ENCODE peak calls at places on chromosomes 16 and 17, in seven cellular contexts. R is CD8-positive, alpha-beta T cell; O is WERI-Rb-1; M is AG04450; L is endothelial cell of umbilical vein; W is mammary epithelial cell; I is uterus. C is an unnamed sample.

GRCh38 chr16:66344533-66345145 is 21.9 kb upstream of the CDH5 start:
- DNase-seq in L (peak; percentile 52), W (peak; percentile 18), O (peak; percentile 28), M (no peak), R (peak; percentile 35), I (no peak), C (peak; percentile 45)

GRCh38 chr16:71933017-71933416 is 37.7 kb downstream of the IST1 start:
- DNase-seq in W (no peak), R (no peak), O (peak; percentile 18), M (no peak), L (no peak), I (no peak), C (no peak)

GRCh38 chr16:29995330-29995910 is at the start of gene HIRIP3:
- DNase-seq in W (peak; percentile 77), O (peak; percentile 89), I (peak; percentile 89), R (peak; percentile 86), L (peak; percentile 73), M (peak; percentile 29), C (peak; percentile 60)

GRCh38 chr16:56140645-56141044 is 50.6 kb upstream of the GNAO1 start:
- DNase-seq in M (no peak), R (no peak), O (no peak), L (no peak), I (no peak), W (no peak), C (no peak)

GRCh38 chr17:48553190-48553547 is 8.3 kb upstream of the HOXB2 start:
- DNase-seq in W (no peak), R (no peak), O (no peak), M (no peak), L (no peak), I (no peak), C (no peak)

GRCh38 chr17:38330941-38331411 is 12.8 kb downstream of the GPR179 start:
- DNase-seq in L (no peak), O (no peak), R (no peak), M (no peak), I (no peak), W (no peak), C (no peak)

GRCh38 chr17:45942284-45942683 is 47.9 kb downstream of the MAPT start:
- DNase-seq in L (no peak), I (peak; percentile 41), M (no peak), W (no peak), R (no peak), O (peak; percentile 60), C (no peak)

GRCh38 chr17:78735832-78736525 is 46.1 kb downstream of the CYTH1 start:
- DNase-seq in O (no peak), I (no peak), L (peak; percentile 61), M (no peak), W (peak; percentile 79), R (no peak), C (no peak)

GRCh38 chr17:53142890-53143289 is 679.8 kb upstream of the KIF2B start:
- DNase-seq in O (no peak), M (no peak), I (no peak), R (no peak), L (no peak), W (no peak), C (no peak)

GRCh38 chr16:70257391-70257790 is 5.7 kb upstream of the EXOSC6 start:
- DNase-seq in I (no peak), M (no peak), W (no peak), L (no peak), O (no peak), R (no peak), C (no peak)

GRCh38 chr16:87543436-87544191 is 50.8 kb upstream of the ZCCHC14 start:
- DNase-seq in M (no peak), W (no peak), R (no peak), L (no peak), I (peak; percentile 45), O (no peak), C (peak; percentile 31)

GRCh38 chr16:66150691-66151090 is 215.8 kb upstream of the CDH5 start:
- DNase-seq in R (no peak), W (no peak), I (no peak), L (no peak), O (no peak), M (no peak), C (no peak)

GRCh38 chr17:51427259-51428255 is 167.2 kb downstream of the UTP18 start:
- DNase-seq in W (no peak), I (no peak), M (no peak), L (no peak), R (peak; percentile 69), O (no peak), C (no peak)

GRCh38 chr16:52515068-52515671 is 31.8 kb downstream of the TOX3 start:
- DNase-seq in L (no peak), R (no peak), O (no peak), M (no peak), W (no peak), I (no peak), C (no peak)

GRCh38 chr16:71645450-71645849 is 19.5 kb downstream of the MARVELD3 start:
- DNase-seq in R (no peak), O (peak; percentile 32), I (no peak), L (no peak), M (no peak), W (peak; percentile 12), C (peak; percentile 44)

DNA sequence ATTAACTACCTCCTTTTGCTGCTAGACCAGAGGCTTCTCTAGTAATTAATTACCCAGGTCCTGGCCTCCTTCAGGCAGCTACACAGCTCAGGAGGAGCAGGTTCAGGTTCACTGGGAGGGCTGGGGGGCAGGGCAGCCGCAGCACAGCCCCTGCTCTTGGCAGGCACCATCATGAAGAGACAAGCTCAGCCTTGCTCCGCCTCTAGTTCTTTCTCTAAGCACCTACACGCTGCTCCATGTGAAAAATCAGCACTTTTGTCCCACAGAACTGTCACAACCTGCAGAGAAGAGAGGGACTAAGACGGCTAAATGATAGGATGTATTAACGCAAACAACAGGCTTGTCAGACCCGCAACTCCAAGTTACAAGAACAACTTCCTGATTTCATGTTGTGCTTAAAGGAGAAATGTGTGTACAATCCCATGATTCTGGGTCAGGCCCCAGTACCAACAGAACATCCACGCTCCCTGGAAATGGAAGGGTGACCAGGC is 53.4 kb downstream of the GRB2 start:
- DNase-seq in W (peak; percentile 64), I (no peak), M (no peak), O (peak; percentile 86), L (no peak), R (no peak), C (no peak)
- H3K27ac ChIP-seq in W (no peak overlapping the region), I (no peak overlapping the region), M (no peak overlapping the region), O (no peak overlapping the region), L (no peak overlapping the region), R (no peak overlapping the region), C (no peak overlapping the region)

DNA sequence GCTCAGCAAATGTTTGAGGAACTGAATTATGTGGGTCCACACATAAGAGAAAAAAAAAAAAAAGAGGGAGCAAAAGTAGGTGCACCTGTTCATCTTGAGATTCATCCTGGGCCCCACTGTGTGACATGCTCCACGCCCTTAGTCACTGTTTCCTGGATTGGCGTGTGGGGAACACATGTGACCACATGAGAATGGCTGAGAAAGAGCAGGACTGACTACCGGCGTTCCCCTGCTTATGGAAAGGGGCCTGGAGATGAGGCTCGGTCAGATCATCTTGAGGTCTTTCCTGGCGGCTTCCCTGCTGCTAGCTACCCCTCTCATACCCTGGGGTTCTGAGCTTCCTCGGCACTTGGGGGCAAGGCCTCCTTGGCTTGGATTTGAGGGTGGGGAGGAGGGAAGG is 3.9 kb downstream of the DEXI start:
- DNase-seq in R (no peak), O (no peak), W (no peak), L (no peak), M (no peak), I (no peak), C (no peak)
- H3K4me3 ChIP-seq in R (no peak overlapping the region), O (no peak overlapping the region), W (no peak overlapping the region), L (no peak overlapping the region), M (no peak overlapping the region), I (no peak overlapping the region), C (no peak overlapping the region)

GRCh38 chr16:2857451-2858244 is at the start of gene PRSS22:
- DNase-seq in L (no peak), R (no peak), W (peak; percentile 72), M (no peak), O (no peak), I (no peak), C (no peak)

GRCh38 chr16:2856686-2857450 is 1.1 kb downstream of the PRSS22 start:
- DNase-seq in I (no peak), R (no peak), L (no peak), W (no peak), M (no peak), O (no peak), C (no peak)

GRCh38 chr16:2856061-2856670 is 1.8 kb downstream of the PRSS22 start:
- DNase-seq in M (no peak), R (peak; percentile 38), O (no peak), L (no peak), I (no peak), W (peak; percentile 25), C (no peak)

GRCh38 chr16:2859686-2860265 is 1.8 kb upstream of the PRSS22 start:
- DNase-seq in O (no peak), W (no peak), R (no peak), M (no peak), I (no peak), L (no peak), C (no peak)

DNA sequence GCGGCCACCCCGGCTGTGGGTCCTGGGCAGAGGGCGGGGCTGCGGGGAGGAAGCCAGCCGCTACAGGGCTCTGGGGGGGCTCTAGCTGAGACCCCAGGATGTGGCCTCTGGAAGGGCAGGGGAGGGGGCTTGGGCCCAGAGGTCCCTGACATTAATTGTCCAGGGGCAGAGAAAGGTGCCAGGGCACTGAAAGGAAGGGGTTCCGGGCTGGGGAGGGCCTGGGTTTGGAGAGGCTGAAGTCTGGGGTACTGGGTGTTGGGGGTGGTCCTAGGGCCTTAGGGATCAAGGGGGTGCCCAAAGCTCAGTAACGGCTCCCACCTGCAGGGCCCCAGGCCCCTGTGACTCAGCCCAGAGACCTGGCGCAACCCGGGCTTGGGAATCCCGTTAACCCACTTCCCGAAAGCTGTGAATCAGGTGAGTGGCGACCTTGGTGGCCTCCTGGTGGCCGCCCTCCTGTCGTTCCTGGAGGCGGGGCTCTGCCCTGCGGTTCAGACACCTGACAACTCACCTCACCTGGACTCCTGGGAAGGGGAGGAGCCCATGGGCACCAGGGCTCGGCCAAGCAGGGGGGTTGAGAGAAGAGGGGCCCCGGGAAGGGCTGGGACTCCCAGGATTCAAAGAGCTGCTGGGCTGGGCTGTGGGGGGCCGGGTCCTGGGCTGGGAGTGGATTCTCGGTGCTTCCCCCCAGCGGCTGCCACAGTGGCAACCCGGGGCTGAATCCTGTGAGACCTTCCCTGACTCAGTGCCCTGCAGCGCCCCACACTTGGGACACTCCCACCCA is 465 bp upstream of the PRSS22 start:
- DNase-seq in L (no peak), R (no peak), O (no peak), M (no peak), W (peak; percentile 94), I (no peak), C (no peak)
- H3K27ac ChIP-seq in L (no peak overlapping the region), R (no peak overlapping the region), O (no peak overlapping the region), M (no peak overlapping the region), W (peak overlapping the region; percentile 55), I (no peak overlapping the region), C (no peak overlapping the region)

DNA sequence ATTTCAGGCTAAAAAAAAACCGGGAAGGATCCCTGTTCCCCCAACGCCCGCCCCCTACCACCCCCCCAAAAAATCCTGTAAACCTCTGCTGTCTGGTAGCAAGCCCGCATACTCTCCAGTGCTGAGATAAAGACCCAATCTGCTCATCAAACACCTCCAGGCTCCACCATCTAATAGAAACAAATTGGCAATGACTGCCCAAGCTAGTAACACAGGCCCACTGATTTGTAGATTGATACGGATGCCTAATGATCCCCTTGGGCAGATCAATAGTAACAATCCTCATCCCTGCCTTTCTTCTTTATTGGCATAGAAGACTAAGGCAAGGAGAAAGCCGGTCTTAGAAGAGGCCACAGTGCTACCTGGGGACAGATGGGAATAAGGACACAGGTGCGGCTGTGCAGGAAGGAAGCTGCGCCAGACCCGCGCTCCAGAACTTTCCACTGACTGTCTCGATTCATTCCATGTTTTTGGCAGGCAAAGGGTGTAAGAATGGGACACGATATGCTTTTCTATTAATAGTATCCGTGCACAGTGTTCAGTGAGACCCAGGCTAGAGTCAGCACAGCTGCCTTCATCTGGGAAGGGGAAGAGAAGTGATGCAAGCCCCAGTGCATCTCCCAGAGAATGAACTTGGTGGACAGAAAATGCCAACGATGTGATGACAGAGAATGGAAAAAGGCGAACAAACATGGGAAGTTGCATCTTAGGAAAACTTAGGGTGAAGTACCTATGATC is 407.6 kb upstream of the PSMD7 start:
- DNase-seq in R (no peak), W (no peak), L (no peak), I (no peak), O (no peak), M (no peak), C (no peak)
- H3K4me3 ChIP-seq in R (no peak overlapping the region), W (no peak overlapping the region), L (no peak overlapping the region), I (no peak overlapping the region), O (no peak overlapping the region), M (no peak overlapping the region), C (no peak overlapping the region)

C was measured in brain microvascular endothelial cell.